ENCODE peak calls at places on chromosomes 11 and 22, in seven cellular contexts. N, X, V, C, E, Q and P are unnamed samples. For H3K27me3, the result is how much of the 10 kb centered on the place peaks cover.

GRCh38 chr11:78212586-78213371 is 24.1 kb downstream of the USP35 start:
- DNase-seq in N (no peak), X (no peak), V (no peak), C (no peak), E (no peak), Q (no peak), P (no peak)

GRCh38 chr11:3203221-3204043 is 15.2 kb downstream of the MRGPRG start:
- DNase-seq in N (peak), X (no peak), V (peak), C (no peak), E (no peak), Q (no peak), P (no peak)

GRCh38 chr11:68990995-68991780 is 10.4 kb upstream of the MRGPRD start:
- DNase-seq in N (no peak), X (no peak), V (no peak), C (no peak), E (no peak), Q (no peak), P (no peak)

GRCh38 chr22:22817468-22818201 is 70.0 kb upstream of the IGLL5 start:
- DNase-seq in N (no peak), X (no peak), V (no peak), C (no peak), E (no peak), Q (no peak), P (no peak)

GRCh38 chr22:50018608-50019291 is 6.2 kb upstream of the IL17REL start:
- DNase-seq in N (no peak), X (no peak), V (no peak), C (no peak), E (no peak), Q (no peak), P (no peak)

GRCh38 chr11:75365711-75366181 is 14.3 kb upstream of the ARRB1 start:
- DNase-seq in N (no peak), X (no peak), V (no peak), C (no peak), E (no peak), Q (no peak), P (no peak)

GRCh38 chr11:68038718-68039525 is at the start of gene TCIRG1:
- DNase-seq in N (peak), X (peak), V (peak), C (peak), E (peak), Q (peak), P (no peak)

GRCh38 chr11:14424096-14424495 is 65.1 kb upstream of the RRAS2 start:
- DNase-seq in N (no peak), X (no peak), V (no peak), C (no peak), E (no peak), Q (no peak), P (no peak)

GRCh38 chr22:47535681-47536080 is 773.2 kb downstream of the TBC1D22A start:
- DNase-seq in N (no peak), X (no peak), V (no peak), C (no peak), E (no peak), Q (no peak), P (no peak)

GRCh38 chr11:87398913-87399312 is 361.2 kb downstream of the TMEM135 start:
- DNase-seq in N (no peak), X (no peak), V (no peak), C (no peak), E (no peak), Q (no peak), P (no peak)

GRCh38 chr11:101470414-101470813 is 113.4 kb downstream of the TRPC6 start:
- DNase-seq in N (no peak), X (no peak), V (no peak), C (no peak), E (no peak), Q (no peak), P (no peak)

GRCh38 chr11:33779849-33780528 is 5.7 kb upstream of the FBXO3 start:
- DNase-seq in N (no peak), X (no peak), V (no peak), C (no peak), E (no peak), Q (peak), P (no peak)

GRCh38 chr11:114846040-114846791 is 167.9 kb downstream of the NXPE2 start:
- DNase-seq in N (peak), X (peak), V (no peak), C (no peak), E (no peak), Q (no peak), P (no peak)

GRCh38 chr22:41094036-41094435 is 1.6 kb downstream of the EP300 start:
- DNase-seq in N (peak), X (peak), V (peak), C (no peak), E (no peak), Q (peak), P (no peak)

GRCh38 chr11:64492561-64492960 is 98.5 kb upstream of the SLC22A12 start:
- DNase-seq in N (no peak), X (peak), V (no peak), C (no peak), E (no peak), Q (no peak), P (no peak)

GRCh38 chr11:36231300-36231699 is 57.9 kb downstream of the COMMD9 start:
- DNase-seq in N (peak), X (no peak), V (no peak), C (no peak), E (no peak), Q (no peak), P (no peak)

GRCh38 chr11:117457031-117457785 is 129.6 kb downstream of the CEP164 start:
- DNase-seq in N (no peak), X (no peak), V (no peak), C (no peak), E (no peak), Q (no peak), P (no peak)

GRCh38 chr11:5624489-5625278 is at the start of gene TRIM34:
- DNase-seq in N (no peak), X (peak), V (peak), C (no peak), E (peak), Q (no peak), P (peak)

GRCh38 chr11:43992834-43993637 is 50.6 kb downstream of the C11orf96 start:
- DNase-seq in N (no peak), X (no peak), V (no peak), C (no peak), E (no peak), Q (no peak), P (no peak)

GRCh38 chr11:112157274-112157766 is 6.6 kb downstream of the IL18 start:
- DNase-seq in N (no peak), X (peak), V (no peak), C (peak), E (no peak), Q (peak), P (peak)

DNA sequence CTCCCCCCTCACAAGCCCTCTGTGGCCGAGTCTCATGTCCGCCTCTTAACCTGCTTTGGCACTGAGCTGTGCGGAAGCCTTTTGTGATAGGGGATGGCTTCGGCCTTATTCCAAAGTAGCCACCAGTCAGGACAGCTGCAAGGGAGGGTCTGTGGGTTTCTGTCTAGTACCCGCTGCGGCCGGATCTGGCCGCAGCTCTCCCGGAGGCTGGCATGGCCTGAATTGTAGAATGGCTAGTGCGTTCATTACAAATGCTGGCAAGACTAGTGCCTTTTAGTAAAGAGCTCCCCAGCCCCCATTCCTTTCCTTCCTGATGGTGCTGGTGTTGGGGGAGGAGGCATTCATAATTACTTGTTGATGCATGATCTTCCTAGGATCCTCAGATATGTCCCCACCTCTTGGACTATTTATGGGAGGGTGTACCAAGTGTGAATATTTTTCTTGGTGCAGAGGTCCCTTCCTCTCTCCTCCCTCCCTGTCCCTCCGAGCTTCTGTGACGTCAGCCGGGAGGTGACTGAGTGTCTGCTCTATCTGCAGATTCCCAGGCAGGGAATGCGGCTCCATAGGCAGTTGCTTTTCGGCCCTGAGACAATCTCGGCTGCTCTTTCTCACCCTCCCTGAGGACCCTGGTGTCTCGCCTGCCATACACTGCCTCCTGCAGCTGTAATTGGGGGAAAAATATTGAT is 108.7 kb upstream of the E2F8 start:
- DNase-seq in N (no peak), X (no peak), V (no peak), C (no peak), E (no peak), Q (no peak), P (no peak)
- H3K27me3 ChIP-seq in N (half or more), X (under half), V (under half), C (half or more), E (under half), Q (under half), P (half or more)

GRCh38 chr11:99739464-99740089 is 718.8 kb downstream of the CNTN5 start:
- DNase-seq in N (peak), X (no peak), V (peak), C (no peak), E (no peak), Q (peak), P (peak)
- TF ChIP-seq REST in N (no peak), X (no peak), V (no peak), C (no peak), E (no peak), Q (no peak), P (no peak)

GRCh38 chr11:8262552-8263108 is 1.0 kb downstream of the LMO1 start:
- DNase-seq in N (no peak), X (peak), V (peak), C (no peak), E (no peak), Q (no peak), P (no peak)
- H3K27me3 ChIP-seq in N (under half), X (half or more), V (half or more), C (under half), E (under half), Q (half or more), P (under half)

DNA sequence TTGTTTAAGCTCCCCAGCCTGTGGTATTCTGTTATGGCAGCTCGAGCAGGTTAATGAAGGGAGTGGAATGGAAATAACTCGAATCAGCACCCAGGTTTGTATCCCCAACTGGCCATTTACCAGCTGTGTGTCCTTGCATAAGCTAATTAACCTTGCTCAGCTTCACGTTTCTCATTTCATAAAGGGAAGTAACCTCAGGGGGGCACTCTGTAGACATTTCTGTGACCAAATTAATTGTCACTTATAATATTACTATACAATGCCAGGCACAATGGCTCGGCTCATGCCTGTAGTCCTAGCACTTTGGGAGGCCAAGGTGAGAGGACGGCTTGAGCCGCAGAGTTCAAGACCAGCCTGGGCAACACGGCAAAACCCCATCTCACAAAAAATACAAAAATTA is 13.8 kb downstream of the ADA2 start:
- DNase-seq in N (no peak), X (peak), V (no peak), C (no peak), E (no peak), Q (no peak), P (no peak)
- TF ChIP-seq REST in N (no peak), X (no peak), V (no peak), C (no peak), E (no peak), Q (no peak), P (no peak)

GRCh38 chr11:128375941-128376340 is 211.4 kb downstream of the ETS1 start:
- DNase-seq in N (no peak), X (no peak), V (no peak), C (no peak), E (no peak), Q (no peak), P (no peak)

GRCh38 chr11:128379587-128380279 is 207.6 kb downstream of the ETS1 start:
- DNase-seq in N (peak), X (no peak), V (no peak), C (no peak), E (no peak), Q (no peak), P (no peak)

GRCh38 chr11:128380280-128380604 is 207.1 kb downstream of the ETS1 start:
- DNase-seq in N (no peak), X (no peak), V (no peak), C (no peak), E (no peak), Q (no peak), P (no peak)
- H3K27me3 ChIP-seq in N (under half), X (under half), V (under half), C (under half), E (under half), Q (under half), P (under half)